ENCODE peak calls at places on chromosomes 4 and X, in six cellular contexts. One of them, this sample, is unnamed.

GRCh38 chr4:164613761-164614277 is 140.1 kb upstream of the SMIM31 start:
- DNase-seq in lower leg skin: no peak
- DNase-seq in GM12865: no peak
- DNase-seq in AG04449: no peak
- DNase-seq in AG04450: no peak
- DNase-seq in psoas muscle: no peak
- DNase-seq in this sample: no peak

GRCh38 chr4:149176019-149176418 is 639.6 kb downstream of the IQCM start:
- DNase-seq in lower leg skin: no peak
- DNase-seq in GM12865: peak
- DNase-seq in AG04449: no peak
- DNase-seq in AG04450: no peak
- DNase-seq in psoas muscle: no peak
- DNase-seq in this sample: no peak

GRCh38 chrX:83845397-83845796 is 15.5 kb upstream of the CYLC1 start:
- DNase-seq in lower leg skin: no peak
- DNase-seq in GM12865: peak
- DNase-seq in AG04449: no peak
- DNase-seq in AG04450: no peak
- DNase-seq in psoas muscle: no peak
- DNase-seq in this sample: no peak

GRCh38 chr4:5751073-5751917 is 40.3 kb downstream of the EVC start:
- DNase-seq in lower leg skin: no peak
- DNase-seq in GM12865: no peak
- DNase-seq in AG04449: no peak
- DNase-seq in AG04450: peak
- DNase-seq in psoas muscle: no peak
- DNase-seq in this sample: no peak

GRCh38 chrX:32745323-32745722 is 466.0 kb downstream of the DMD start:
- DNase-seq in lower leg skin: no peak
- DNase-seq in GM12865: no peak
- DNase-seq in AG04449: no peak
- DNase-seq in AG04450: no peak
- DNase-seq in psoas muscle: no peak
- DNase-seq in this sample: no peak

GRCh38 chr4:7976634-7977033 is 37.0 kb upstream of the AFAP1 start:
- DNase-seq in lower leg skin: no peak
- DNase-seq in GM12865: no peak
- DNase-seq in AG04449: no peak
- DNase-seq in AG04450: no peak
- DNase-seq in psoas muscle: no peak
- DNase-seq in this sample: no peak

GRCh38 chr4:69239777-69240176 is 25.2 kb upstream of the UGT2B11 start:
- DNase-seq in lower leg skin: no peak
- DNase-seq in GM12865: no peak
- DNase-seq in AG04449: no peak
- DNase-seq in AG04450: no peak
- DNase-seq in psoas muscle: no peak
- DNase-seq in this sample: no peak

GRCh38 chr4:74376888-74377483 is 12.0 kb downstream of the EREG start:
- DNase-seq in lower leg skin: no peak
- DNase-seq in GM12865: peak
- DNase-seq in AG04449: no peak
- DNase-seq in AG04450: no peak
- DNase-seq in psoas muscle: no peak
- DNase-seq in this sample: no peak

GRCh38 chrX:102042706-102043325 is 82.7 kb upstream of the TCEAL2 start:
- DNase-seq in lower leg skin: no peak
- DNase-seq in GM12865: no peak
- DNase-seq in AG04449: peak
- DNase-seq in AG04450: no peak
- DNase-seq in psoas muscle: no peak
- DNase-seq in this sample: no peak

GRCh38 chr4:186621959-186622553 is 66.7 kb upstream of the MTNR1A start:
- DNase-seq in lower leg skin: no peak
- DNase-seq in GM12865: no peak
- DNase-seq in AG04449: peak
- DNase-seq in AG04450: peak
- DNase-seq in psoas muscle: no peak
- DNase-seq in this sample: no peak

GRCh38 chr4:8032381-8032780 is 92.7 kb upstream of the AFAP1 start:
- DNase-seq in lower leg skin: no peak
- DNase-seq in GM12865: no peak
- DNase-seq in AG04449: no peak
- DNase-seq in AG04450: no peak
- DNase-seq in psoas muscle: no peak
- DNase-seq in this sample: no peak

GRCh38 chr4:124903995-124904722 is 191.6 kb upstream of the ANKRD50 start:
- DNase-seq in lower leg skin: peak
- DNase-seq in GM12865: no peak
- DNase-seq in AG04449: no peak
- DNase-seq in AG04450: no peak
- DNase-seq in psoas muscle: peak
- DNase-seq in this sample: no peak

GRCh38 chr4:124636793-124637192 is 75.7 kb downstream of the ANKRD50 start:
- DNase-seq in lower leg skin: no peak
- DNase-seq in GM12865: no peak
- DNase-seq in AG04449: no peak
- DNase-seq in AG04450: no peak
- DNase-seq in psoas muscle: no peak
- DNase-seq in this sample: no peak

GRCh38 chr4:4269326-4269725 is 20.6 kb downstream of the LYAR start:
- DNase-seq in lower leg skin: no peak
- DNase-seq in GM12865: no peak
- DNase-seq in AG04449: no peak
- DNase-seq in AG04450: no peak
- DNase-seq in psoas muscle: no peak
- DNase-seq in this sample: peak

GRCh38 chr4:138452823-138453222 is 210.7 kb upstream of the SLC7A11 start:
- DNase-seq in lower leg skin: no peak
- DNase-seq in GM12865: no peak
- DNase-seq in AG04449: no peak
- DNase-seq in AG04450: no peak
- DNase-seq in psoas muscle: no peak
- DNase-seq in this sample: no peak

GRCh38 chr4:138449938-138450337 is 207.8 kb upstream of the SLC7A11 start:
- DNase-seq in lower leg skin: no peak
- DNase-seq in GM12865: no peak
- DNase-seq in AG04449: no peak
- DNase-seq in AG04450: no peak
- DNase-seq in psoas muscle: no peak
- DNase-seq in this sample: no peak

GRCh38 chr4:138448169-138448568 is 206.0 kb upstream of the SLC7A11 start:
- DNase-seq in lower leg skin: no peak
- DNase-seq in GM12865: no peak
- DNase-seq in AG04449: no peak
- DNase-seq in AG04450: no peak
- DNase-seq in psoas muscle: no peak
- DNase-seq in this sample: no peak

GRCh38 chr4:138451264-138451663 is 209.1 kb upstream of the SLC7A11 start:
- DNase-seq in lower leg skin: no peak
- DNase-seq in GM12865: no peak
- DNase-seq in AG04449: no peak
- DNase-seq in AG04450: no peak
- DNase-seq in psoas muscle: no peak
- DNase-seq in this sample: no peak

DNA sequence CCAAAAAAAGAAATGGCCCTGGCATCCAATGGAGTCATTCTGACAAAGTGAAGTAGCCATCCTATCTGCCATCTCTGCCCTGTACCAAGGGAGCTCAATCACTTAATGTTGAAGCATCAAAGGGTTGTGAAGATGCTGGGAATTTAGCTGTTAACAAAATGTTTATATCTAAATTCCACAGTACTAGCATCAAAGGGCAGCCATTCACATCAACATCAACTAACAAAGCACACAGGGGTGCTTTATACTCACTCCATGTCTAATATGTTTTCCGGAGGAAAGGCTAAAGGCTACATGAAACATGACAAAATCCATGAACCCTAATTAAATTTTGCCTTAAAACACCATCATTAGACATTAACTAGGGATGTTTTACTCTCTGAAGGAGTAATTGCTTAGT is 208.4 kb upstream of the SLC7A11 start:
- DNase-seq in lower leg skin: no peak
- DNase-seq in GM12865: no peak
- DNase-seq in AG04449: no peak
- DNase-seq in AG04450: no peak
- DNase-seq in psoas muscle: no peak
- DNase-seq in this sample: no peak
- TF ChIP-seq CTCF in lower leg skin: no peak
- TF ChIP-seq CTCF in GM12865: no peak
- TF ChIP-seq CTCF in AG04449: no peak
- TF ChIP-seq CTCF in AG04450: no peak
- TF ChIP-seq CTCF in psoas muscle: no peak
- TF ChIP-seq CTCF in this sample: no peak

GRCh38 chr4:111633663-111634266 is 511.5 kb upstream of the FAM241A start:
- DNase-seq in lower leg skin: no peak
- DNase-seq in GM12865: no peak
- DNase-seq in AG04449: no peak
- DNase-seq in AG04450: no peak
- DNase-seq in psoas muscle: no peak
- DNase-seq in this sample: no peak
- TF ChIP-seq CTCF in lower leg skin: no peak
- TF ChIP-seq CTCF in GM12865: no peak
- TF ChIP-seq CTCF in AG04449: no peak
- TF ChIP-seq CTCF in AG04450: no peak
- TF ChIP-seq CTCF in psoas muscle: no peak
- TF ChIP-seq CTCF in this sample: no peak

GRCh38 chrX:26822448-26822847 is 606.5 kb downstream of the MAGEB5 start:
- DNase-seq in lower leg skin: no peak
- DNase-seq in GM12865: no peak
- DNase-seq in AG04449: no peak
- DNase-seq in AG04450: no peak
- DNase-seq in psoas muscle: no peak
- DNase-seq in this sample: no peak
- TF ChIP-seq CTCF in lower leg skin: no peak
- TF ChIP-seq CTCF in GM12865: no peak
- TF ChIP-seq CTCF in AG04449: no peak
- TF ChIP-seq CTCF in AG04450: no peak
- TF ChIP-seq CTCF in psoas muscle: no peak
- TF ChIP-seq CTCF in this sample: no peak

GRCh38 chr4:80321776-80322175 is 13.8 kb upstream of the CFAP299 start:
- DNase-seq in lower leg skin: no peak
- DNase-seq in GM12865: no peak
- DNase-seq in AG04449: no peak
- DNase-seq in AG04450: no peak
- DNase-seq in psoas muscle: no peak
- DNase-seq in this sample: no peak
- TF ChIP-seq CTCF in lower leg skin: no peak
- TF ChIP-seq CTCF in GM12865: no peak
- TF ChIP-seq CTCF in AG04449: no peak
- TF ChIP-seq CTCF in AG04450: peak
- TF ChIP-seq CTCF in psoas muscle: no peak
- TF ChIP-seq CTCF in this sample: no peak

DNA sequence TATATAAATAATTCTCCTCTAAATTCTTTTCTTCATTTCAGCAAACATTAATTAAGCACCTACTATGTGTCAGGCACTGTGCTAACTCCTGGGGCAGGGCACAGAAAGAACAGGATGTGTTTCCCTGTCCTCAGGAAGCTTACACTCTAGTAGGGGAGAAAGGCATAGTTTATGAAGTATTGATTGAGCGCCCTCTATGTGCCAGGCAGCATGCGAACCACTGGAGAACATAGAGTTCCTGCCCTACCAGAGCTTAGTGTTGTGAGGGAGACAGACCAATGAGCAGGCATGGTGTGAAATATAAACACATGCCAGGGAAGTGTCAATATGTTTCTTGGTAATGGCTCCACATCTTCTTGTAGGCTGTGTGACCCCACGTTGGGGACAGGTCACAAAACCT is 3.7 kb downstream of the ADGRG4 start:
- DNase-seq in lower leg skin: no peak
- DNase-seq in GM12865: no peak
- DNase-seq in AG04449: no peak
- DNase-seq in AG04450: no peak
- DNase-seq in psoas muscle: no peak
- DNase-seq in this sample: no peak
- TF ChIP-seq CTCF in lower leg skin: no peak
- TF ChIP-seq CTCF in GM12865: no peak
- TF ChIP-seq CTCF in AG04449: no peak
- TF ChIP-seq CTCF in AG04450: no peak
- TF ChIP-seq CTCF in psoas muscle: no peak
- TF ChIP-seq CTCF in this sample: no peak

GRCh38 chr4:40192286-40193017 is 4.4 kb upstream of the RHOH start:
- DNase-seq in lower leg skin: no peak
- DNase-seq in GM12865: peak
- DNase-seq in AG04449: no peak
- DNase-seq in AG04450: no peak
- DNase-seq in psoas muscle: no peak
- DNase-seq in this sample: no peak
- TF ChIP-seq CTCF in lower leg skin: no peak
- TF ChIP-seq CTCF in GM12865: no peak
- TF ChIP-seq CTCF in AG04449: no peak
- TF ChIP-seq CTCF in AG04450: no peak
- TF ChIP-seq CTCF in psoas muscle: no peak
- TF ChIP-seq CTCF in this sample: no peak

This sample was measured in natural killer cell.